ENCODE peak calls at places on chromosomes 11 and 22, in eight cellular contexts. One of them, this sample, is unnamed.

GRCh38 chr11:71481101-71481960 is 28.3 kb downstream of the NADSYN1 start:
- DNase-seq in cardiac muscle cell: no peak
- DNase-seq in small intestine: no peak
- DNase-seq in transverse colon: no peak
- DNase-seq in spleen: peak; percentile 52
- DNase-seq in stomach: no peak
- DNase-seq in suprapubic skin: no peak
- DNase-seq in mucosa of descending colon: no peak
- DNase-seq in this sample: no peak

GRCh38 chr11:60777572-60777971 is 7.6 kb upstream of the MS4A10 start:
- DNase-seq in cardiac muscle cell: peak; percentile 84
- DNase-seq in small intestine: peak; percentile 56
- DNase-seq in transverse colon: no peak
- DNase-seq in spleen: peak; percentile 4
- DNase-seq in stomach: no peak
- DNase-seq in suprapubic skin: no peak
- DNase-seq in mucosa of descending colon: no peak
- DNase-seq in this sample: peak; percentile 47

GRCh38 chr22:19354201-19354600 is 62.7 kb upstream of the CLTCL1 start:
- DNase-seq in cardiac muscle cell: no peak
- DNase-seq in small intestine: no peak
- DNase-seq in transverse colon: no peak
- DNase-seq in spleen: no peak
- DNase-seq in stomach: no peak
- DNase-seq in suprapubic skin: no peak
- DNase-seq in mucosa of descending colon: no peak
- DNase-seq in this sample: no peak

GRCh38 chr11:14334193-14334592 is 24.8 kb downstream of the RRAS2 start:
- DNase-seq in cardiac muscle cell: no peak
- DNase-seq in small intestine: no peak
- DNase-seq in transverse colon: no peak
- DNase-seq in spleen: no peak
- DNase-seq in stomach: no peak
- DNase-seq in suprapubic skin: no peak
- DNase-seq in mucosa of descending colon: no peak
- DNase-seq in this sample: no peak

GRCh38 chr22:17369553-17370035 is 334 bp downstream of the CECR2 start:
- DNase-seq in cardiac muscle cell: peak; percentile 60
- DNase-seq in small intestine: no peak
- DNase-seq in transverse colon: peak; percentile 14
- DNase-seq in spleen: peak; percentile 82
- DNase-seq in stomach: no peak
- DNase-seq in suprapubic skin: peak; percentile 60
- DNase-seq in mucosa of descending colon: peak; percentile 33
- DNase-seq in this sample: peak; percentile 74

GRCh38 chr11:28245131-28245530 is 136.9 kb downstream of the METTL15 start:
- DNase-seq in cardiac muscle cell: no peak
- DNase-seq in small intestine: no peak
- DNase-seq in transverse colon: no peak
- DNase-seq in spleen: no peak
- DNase-seq in stomach: no peak
- DNase-seq in suprapubic skin: no peak
- DNase-seq in mucosa of descending colon: no peak
- DNase-seq in this sample: no peak

GRCh38 chr11:75262436-75262835 is 21.9 kb downstream of the TPBGL start:
- DNase-seq in cardiac muscle cell: no peak
- DNase-seq in small intestine: no peak
- DNase-seq in transverse colon: peak; percentile 7
- DNase-seq in spleen: no peak
- DNase-seq in stomach: no peak
- DNase-seq in suprapubic skin: no peak
- DNase-seq in mucosa of descending colon: no peak
- DNase-seq in this sample: peak; percentile 25

GRCh38 chr11:77087723-77088225 is 14.9 kb upstream of the OMP start:
- DNase-seq in cardiac muscle cell: no peak
- DNase-seq in small intestine: no peak
- DNase-seq in transverse colon: peak; percentile 10
- DNase-seq in spleen: peak; percentile 41
- DNase-seq in stomach: no peak
- DNase-seq in suprapubic skin: no peak
- DNase-seq in mucosa of descending colon: peak; percentile 48
- DNase-seq in this sample: peak; percentile 29

GRCh38 chr22:31049815-31050420 is 31.2 kb upstream of the SMTN start:
- DNase-seq in cardiac muscle cell: peak; percentile 50
- DNase-seq in small intestine: no peak
- DNase-seq in transverse colon: no peak
- DNase-seq in spleen: no peak
- DNase-seq in stomach: no peak
- DNase-seq in suprapubic skin: no peak
- DNase-seq in mucosa of descending colon: no peak
- DNase-seq in this sample: no peak

GRCh38 chr22:38350444-38351359 is 33.5 kb upstream of the CSNK1E start:
- DNase-seq in cardiac muscle cell: no peak
- DNase-seq in small intestine: no peak
- DNase-seq in transverse colon: no peak
- DNase-seq in spleen: peak; percentile 34
- DNase-seq in stomach: peak; percentile 17
- DNase-seq in suprapubic skin: peak; percentile 65
- DNase-seq in mucosa of descending colon: peak; percentile 19
- DNase-seq in this sample: peak; percentile 48

GRCh38 chr11:69285766-69286165 is 8.2 kb upstream of the MYEOV start:
- DNase-seq in cardiac muscle cell: no peak
- DNase-seq in small intestine: no peak
- DNase-seq in transverse colon: no peak
- DNase-seq in spleen: no peak
- DNase-seq in stomach: no peak
- DNase-seq in suprapubic skin: no peak
- DNase-seq in mucosa of descending colon: no peak
- DNase-seq in this sample: peak; percentile 63

GRCh38 chr22:28328751-28329150 is 350.9 kb downstream of the TTC28 start:
- DNase-seq in cardiac muscle cell: no peak
- DNase-seq in small intestine: no peak
- DNase-seq in transverse colon: no peak
- DNase-seq in spleen: no peak
- DNase-seq in stomach: no peak
- DNase-seq in suprapubic skin: no peak
- DNase-seq in mucosa of descending colon: no peak
- DNase-seq in this sample: no peak

GRCh38 chr22:42990131-42990838 is 24.7 kb downstream of the PACSIN2 start:
- DNase-seq in cardiac muscle cell: peak; percentile 89
- DNase-seq in small intestine: no peak
- DNase-seq in transverse colon: peak; percentile 36
- DNase-seq in spleen: no peak
- DNase-seq in stomach: no peak
- DNase-seq in suprapubic skin: no peak
- DNase-seq in mucosa of descending colon: no peak
- DNase-seq in this sample: no peak

GRCh38 chr11:64489831-64490441 is 101.1 kb upstream of the SLC22A12 start:
- DNase-seq in cardiac muscle cell: peak; percentile 59
- DNase-seq in small intestine: peak; percentile 40
- DNase-seq in transverse colon: peak; percentile 63
- DNase-seq in spleen: peak; percentile 86
- DNase-seq in stomach: peak; percentile 28
- DNase-seq in suprapubic skin: no peak
- DNase-seq in mucosa of descending colon: peak; percentile 74
- DNase-seq in this sample: peak; percentile 85

DNA sequence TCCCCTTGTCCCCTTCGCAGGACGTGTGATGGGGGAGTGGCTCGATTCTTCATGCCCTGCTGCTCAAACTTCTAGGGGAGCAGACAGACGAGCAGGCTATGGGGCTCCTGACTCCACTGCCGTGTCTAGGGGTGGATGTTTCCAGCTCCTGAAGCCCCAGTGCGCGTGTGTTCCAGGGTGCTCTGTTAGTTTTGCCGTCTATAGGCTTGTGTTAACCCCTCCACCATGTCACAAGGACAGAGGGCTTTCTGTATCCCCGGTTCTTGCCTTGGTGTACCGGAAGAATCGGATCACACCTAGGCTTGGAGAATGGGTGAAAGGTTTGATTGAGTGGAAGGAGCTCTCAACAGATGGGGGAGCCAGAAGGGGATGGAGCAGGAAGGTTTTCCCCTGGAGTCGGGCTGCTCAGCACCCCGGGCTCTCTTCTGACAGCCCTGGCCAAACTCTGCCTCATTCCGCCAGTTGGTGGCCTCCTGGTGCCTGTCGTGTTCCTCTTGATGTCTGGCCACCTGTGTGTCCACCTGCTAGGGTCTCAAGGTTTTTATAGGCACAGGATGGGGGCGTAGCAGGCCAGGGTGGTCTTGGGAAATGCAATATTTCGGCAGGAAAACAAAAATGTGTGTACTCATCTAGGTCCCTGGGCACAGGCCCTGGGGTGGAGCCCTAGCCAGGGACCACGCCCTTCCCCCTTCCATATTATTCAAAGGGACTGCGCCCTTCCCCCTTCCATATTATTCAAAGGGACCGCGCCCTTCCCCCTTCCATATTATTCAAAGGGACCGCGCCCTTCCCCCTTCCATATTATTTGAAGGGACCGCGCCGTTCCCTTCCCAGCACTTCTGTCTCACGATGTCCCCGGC is 810.5 kb downstream of the BRD1 start:
- DNase-seq in cardiac muscle cell: no peak
- DNase-seq in small intestine: no peak
- DNase-seq in transverse colon: no peak
- DNase-seq in spleen: peak; percentile 19
- DNase-seq in stomach: peak; percentile 20
- DNase-seq in suprapubic skin: peak; percentile 45
- DNase-seq in mucosa of descending colon: no peak
- DNase-seq in this sample: peak; percentile 22
- H3K9me3 ChIP-seq in cardiac muscle cell: no peaks in the 10 kb centered on the region
- H3K9me3 ChIP-seq in small intestine: no peaks in the 10 kb centered on the region
- H3K9me3 ChIP-seq in transverse colon: no peaks in the 10 kb centered on the region
- H3K9me3 ChIP-seq in spleen: no peaks in the 10 kb centered on the region
- H3K9me3 ChIP-seq in stomach: no peaks in the 10 kb centered on the region
- H3K9me3 ChIP-seq in suprapubic skin: no peaks in the 10 kb centered on the region
- H3K9me3 ChIP-seq in mucosa of descending colon: no peaks in the 10 kb centered on the region
- H3K9me3 ChIP-seq in this sample: no peaks in the 10 kb centered on the region

GRCh38 chr22:49033616-49034015 is 794.1 kb downstream of the BRD1 start:
- DNase-seq in cardiac muscle cell: no peak
- DNase-seq in small intestine: no peak
- DNase-seq in transverse colon: no peak
- DNase-seq in spleen: peak; percentile 38
- DNase-seq in stomach: no peak
- DNase-seq in suprapubic skin: no peak
- DNase-seq in mucosa of descending colon: no peak
- DNase-seq in this sample: peak; percentile 42

GRCh38 chr22:49034836-49035817 is 792.5 kb downstream of the BRD1 start:
- DNase-seq in cardiac muscle cell: no peak
- DNase-seq in small intestine: no peak
- DNase-seq in transverse colon: no peak
- DNase-seq in spleen: peak; percentile 58
- DNase-seq in stomach: no peak
- DNase-seq in suprapubic skin: no peak
- DNase-seq in mucosa of descending colon: no peak
- DNase-seq in this sample: peak; percentile 45

GRCh38 chr22:49035818-49036457 is 791.7 kb downstream of the BRD1 start:
- DNase-seq in cardiac muscle cell: no peak
- DNase-seq in small intestine: no peak
- DNase-seq in transverse colon: no peak
- DNase-seq in spleen: peak; percentile 59
- DNase-seq in stomach: no peak
- DNase-seq in suprapubic skin: no peak
- DNase-seq in mucosa of descending colon: no peak
- DNase-seq in this sample: peak; percentile 63

GRCh38 chr22:49031746-49032330 is 795.8 kb downstream of the BRD1 start:
- DNase-seq in cardiac muscle cell: no peak
- DNase-seq in small intestine: no peak
- DNase-seq in transverse colon: no peak
- DNase-seq in spleen: peak; percentile 46
- DNase-seq in stomach: no peak
- DNase-seq in suprapubic skin: no peak
- DNase-seq in mucosa of descending colon: no peak
- DNase-seq in this sample: peak; percentile 64

DNA sequence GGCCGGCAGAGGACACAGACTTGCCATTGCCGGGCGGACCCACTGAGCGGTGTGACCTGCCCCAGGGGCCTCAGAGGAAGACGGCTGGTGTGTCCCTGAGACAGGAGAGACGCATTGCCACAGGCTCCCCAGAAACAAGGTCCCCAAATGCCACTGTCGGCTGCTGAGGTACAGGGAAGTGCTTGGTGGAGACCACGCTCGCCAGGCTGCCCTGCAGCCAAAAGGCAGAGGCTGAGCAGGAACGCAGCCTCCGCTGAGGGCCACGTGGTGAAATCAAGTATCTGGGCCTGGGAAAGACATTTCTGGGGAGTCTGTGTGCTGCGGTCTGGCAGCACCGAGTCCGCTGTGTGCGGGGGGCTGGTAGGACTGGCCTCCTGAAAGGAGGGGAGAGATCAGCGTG is 794.9 kb downstream of the BRD1 start:
- DNase-seq in cardiac muscle cell: no peak
- DNase-seq in small intestine: no peak
- DNase-seq in transverse colon: no peak
- DNase-seq in spleen: peak; percentile 58
- DNase-seq in stomach: no peak
- DNase-seq in suprapubic skin: no peak
- DNase-seq in mucosa of descending colon: no peak
- DNase-seq in this sample: peak; percentile 53
- H3K9me3 ChIP-seq in cardiac muscle cell: no peaks in the 10 kb centered on the region
- H3K9me3 ChIP-seq in small intestine: no peaks in the 10 kb centered on the region
- H3K9me3 ChIP-seq in transverse colon: no peaks in the 10 kb centered on the region
- H3K9me3 ChIP-seq in spleen: no peaks in the 10 kb centered on the region
- H3K9me3 ChIP-seq in stomach: no peaks in the 10 kb centered on the region
- H3K9me3 ChIP-seq in suprapubic skin: no peaks in the 10 kb centered on the region
- H3K9me3 ChIP-seq in mucosa of descending colon: no peaks in the 10 kb centered on the region
- H3K9me3 ChIP-seq in this sample: no peaks in the 10 kb centered on the region

GRCh38 chr11:32434116-32434386 is 1.3 kb downstream of the WT1 start:
- DNase-seq in cardiac muscle cell: no peak
- DNase-seq in small intestine: no peak
- DNase-seq in transverse colon: no peak
- DNase-seq in spleen: no peak
- DNase-seq in stomach: no peak
- DNase-seq in suprapubic skin: no peak
- DNase-seq in mucosa of descending colon: no peak
- DNase-seq in this sample: no peak
- H3K9me3 ChIP-seq in cardiac muscle cell: no peaks in the 10 kb centered on the region
- H3K9me3 ChIP-seq in small intestine: no peaks in the 10 kb centered on the region
- H3K9me3 ChIP-seq in transverse colon: no peaks in the 10 kb centered on the region
- H3K9me3 ChIP-seq in spleen: no peaks in the 10 kb centered on the region
- H3K9me3 ChIP-seq in stomach: no peaks in the 10 kb centered on the region
- H3K9me3 ChIP-seq in suprapubic skin: no peaks in the 10 kb centered on the region
- H3K9me3 ChIP-seq in mucosa of descending colon: no peaks in the 10 kb centered on the region
- H3K9me3 ChIP-seq in this sample: no peaks in the 10 kb centered on the region

DNA sequence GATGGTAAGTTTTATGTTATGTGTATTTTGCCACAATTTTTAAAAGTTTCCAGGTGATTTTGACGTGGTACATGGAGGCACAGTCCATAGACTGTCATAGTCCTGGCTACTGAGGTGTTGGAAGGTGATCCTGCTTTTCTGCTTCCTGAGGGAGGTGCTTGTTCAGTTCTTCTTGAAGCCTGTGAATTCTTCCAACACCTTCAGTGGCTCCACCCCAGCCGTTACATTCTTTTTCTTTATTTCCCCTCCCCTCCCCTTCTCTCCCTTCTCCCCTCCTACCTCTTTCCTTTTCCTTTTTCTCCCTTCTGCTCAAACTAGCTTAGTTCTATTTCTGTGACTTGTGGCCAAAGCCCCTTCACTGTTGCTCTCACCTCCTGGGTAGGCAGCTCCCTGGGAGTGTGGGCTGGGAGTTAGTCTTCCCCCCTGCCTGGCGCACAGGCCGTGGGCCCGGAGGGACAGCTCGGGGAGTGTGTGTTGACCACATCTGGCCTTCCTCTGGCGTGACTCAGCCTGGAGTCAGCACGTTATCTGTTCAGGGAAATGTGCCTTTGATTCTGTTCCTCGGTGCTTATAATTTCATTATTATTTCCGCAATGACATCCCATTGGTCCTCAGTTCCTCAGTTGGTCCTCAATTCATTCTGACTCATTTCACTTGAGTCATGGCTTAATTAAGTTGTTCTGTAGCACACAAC is 566.2 kb downstream of the TBC1D22A start:
- DNase-seq in cardiac muscle cell: peak; percentile 93
- DNase-seq in small intestine: peak; percentile 47
- DNase-seq in transverse colon: no peak
- DNase-seq in spleen: no peak
- DNase-seq in stomach: no peak
- DNase-seq in suprapubic skin: no peak
- DNase-seq in mucosa of descending colon: no peak
- DNase-seq in this sample: no peak
- H3K9me3 ChIP-seq in cardiac muscle cell: no peaks in the 10 kb centered on the region
- H3K9me3 ChIP-seq in small intestine: no peaks in the 10 kb centered on the region
- H3K9me3 ChIP-seq in transverse colon: no peaks in the 10 kb centered on the region
- H3K9me3 ChIP-seq in spleen: no peaks in the 10 kb centered on the region
- H3K9me3 ChIP-seq in stomach: no peaks in the 10 kb centered on the region
- H3K9me3 ChIP-seq in suprapubic skin: no peaks in the 10 kb centered on the region
- H3K9me3 ChIP-seq in mucosa of descending colon: no peaks in the 10 kb centered on the region
- H3K9me3 ChIP-seq in this sample: no peaks in the 10 kb centered on the region